ENCODE peak calls at places on chromosomes 4 and X, in seven cellular contexts. X, Q, F, B, D, P and T are unnamed samples.

GRCh38 chrX:133650262-133650661 is 235.0 kb upstream of the GPC4 start:
- DNase-seq in X (no peak), Q (no peak), F (no peak), B (no peak), D (no peak), P (no peak), T (no peak)

GRCh38 chrX:39318497-39319343 is 517.5 kb downstream of the MID1IP1 start:
- DNase-seq in X (no peak), Q (no peak), F (no peak), B (no peak), D (no peak), P (no peak), T (no peak)

GRCh38 chr4:7909966-7910720 is 29.5 kb downstream of the AFAP1 start:
- DNase-seq in X (no peak), Q (no peak), F (peak; percentile 65), B (no peak), D (no peak), P (no peak), T (no peak)

GRCh38 chrX:96407043-96407442 is 277.6 kb upstream of the DIAPH2 start:
- DNase-seq in X (no peak), Q (no peak), F (peak; percentile 31), B (no peak), D (no peak), P (no peak), T (no peak)

GRCh38 chr4:110452546-110452945 is 23.4 kb upstream of the ENPEP start:
- DNase-seq in X (no peak), Q (no peak), F (no peak), B (no peak), D (no peak), P (no peak), T (no peak)

GRCh38 chrX:77788050-77788449 is 2.0 kb upstream of the ATRX start:
- DNase-seq in X (peak; percentile 5), Q (no peak), F (peak; percentile 1), B (no peak), D (no peak), P (no peak), T (peak; percentile 46)

GRCh38 chr4:172188248-172188976 is 375.2 kb downstream of the GALNTL6 start:
- DNase-seq in X (no peak), Q (no peak), F (no peak), B (no peak), D (no peak), P (no peak), T (no peak)

GRCh38 chrX:37844622-37845021 is 2.7 kb downstream of the DYNLT3 start:
- DNase-seq in X (no peak), Q (no peak), F (peak; percentile 73), B (no peak), D (no peak), P (no peak), T (no peak)

GRCh38 chrX:23790147-23790497 is 7.1 kb downstream of the SAT1 start:
- DNase-seq in X (no peak), Q (no peak), F (no peak), B (no peak), D (no peak), P (no peak), T (no peak)